ENCODE peak calls at places on chromosomes 5 and 9, in six cellular contexts. One of them, this sample, is unnamed.

GRCh38 chr5:98656106-98656795 is 117.2 kb upstream of the RGMB start:
- DNase-seq in endothelial cell: no peak
- DNase-seq in OCI-LY7: no peak
- DNase-seq in amniotic stem cell: no peak
- DNase-seq in activated CD4-positive, alpha-beta T cell treated with anti-CD3 and anti-CD28 coated beads, Interleukin-2, amount 50 U/mL, for 1 hour: no peak
- DNase-seq in GM03348: no peak
- DNase-seq in this sample: no peak

GRCh38 chr5:131640043-131640856 is 5.2 kb upstream of the RAPGEF6 start:
- DNase-seq in endothelial cell: no peak
- DNase-seq in OCI-LY7: peak
- DNase-seq in amniotic stem cell: no peak
- DNase-seq in activated CD4-positive, alpha-beta T cell treated with anti-CD3 and anti-CD28 coated beads, Interleukin-2, amount 50 U/mL, for 1 hour: peak
- DNase-seq in GM03348: no peak
- DNase-seq in this sample: no peak

GRCh38 chr5:168714046-168714445 is 134.9 kb upstream of the PANK3 start:
- DNase-seq in endothelial cell: no peak
- DNase-seq in OCI-LY7: no peak
- DNase-seq in amniotic stem cell: no peak
- DNase-seq in activated CD4-positive, alpha-beta T cell treated with anti-CD3 and anti-CD28 coated beads, Interleukin-2, amount 50 U/mL, for 1 hour: no peak
- DNase-seq in GM03348: no peak
- DNase-seq in this sample: no peak

GRCh38 chr9:72441296-72442211 is 76.5 kb upstream of the ZFAND5 start:
- DNase-seq in endothelial cell: no peak
- DNase-seq in OCI-LY7: no peak
- DNase-seq in amniotic stem cell: no peak
- DNase-seq in activated CD4-positive, alpha-beta T cell treated with anti-CD3 and anti-CD28 coated beads, Interleukin-2, amount 50 U/mL, for 1 hour: no peak
- DNase-seq in GM03348: peak
- DNase-seq in this sample: no peak

GRCh38 chr5:95327211-95327610 is 42.3 kb upstream of the MCTP1 start:
- DNase-seq in endothelial cell: no peak
- DNase-seq in OCI-LY7: no peak
- DNase-seq in amniotic stem cell: no peak
- DNase-seq in activated CD4-positive, alpha-beta T cell treated with anti-CD3 and anti-CD28 coated beads, Interleukin-2, amount 50 U/mL, for 1 hour: no peak
- DNase-seq in GM03348: no peak
- DNase-seq in this sample: no peak

GRCh38 chr9:93813687-93814560 is 141.2 kb downstream of the BARX1 start:
- DNase-seq in endothelial cell: no peak
- DNase-seq in OCI-LY7: no peak
- DNase-seq in amniotic stem cell: no peak
- DNase-seq in activated CD4-positive, alpha-beta T cell treated with anti-CD3 and anti-CD28 coated beads, Interleukin-2, amount 50 U/mL, for 1 hour: no peak
- DNase-seq in GM03348: peak
- DNase-seq in this sample: no peak

GRCh38 chr5:1016036-1016435 is 7.4 kb downstream of the NKD2 start:
- DNase-seq in endothelial cell: no peak
- DNase-seq in OCI-LY7: no peak
- DNase-seq in amniotic stem cell: no peak
- DNase-seq in activated CD4-positive, alpha-beta T cell treated with anti-CD3 and anti-CD28 coated beads, Interleukin-2, amount 50 U/mL, for 1 hour: no peak
- DNase-seq in GM03348: no peak
- DNase-seq in this sample: no peak

GRCh38 chr5:151005975-151006576 is 14.3 kb upstream of the GPX3 start:
- DNase-seq in endothelial cell: no peak
- DNase-seq in OCI-LY7: no peak
- DNase-seq in amniotic stem cell: no peak
- DNase-seq in activated CD4-positive, alpha-beta T cell treated with anti-CD3 and anti-CD28 coated beads, Interleukin-2, amount 50 U/mL, for 1 hour: no peak
- DNase-seq in GM03348: peak
- DNase-seq in this sample: peak

GRCh38 chr5:177604116-177604521 is 4.2 kb downstream of the B4GALT7 start:
- DNase-seq in endothelial cell: no peak
- DNase-seq in OCI-LY7: no peak
- DNase-seq in amniotic stem cell: no peak
- DNase-seq in activated CD4-positive, alpha-beta T cell treated with anti-CD3 and anti-CD28 coated beads, Interleukin-2, amount 50 U/mL, for 1 hour: no peak
- DNase-seq in GM03348: no peak
- DNase-seq in this sample: no peak

GRCh38 chr9:127741831-127742434 is 6.8 kb upstream of the TOR2A start:
- DNase-seq in endothelial cell: peak
- DNase-seq in OCI-LY7: no peak
- DNase-seq in amniotic stem cell: no peak
- DNase-seq in activated CD4-positive, alpha-beta T cell treated with anti-CD3 and anti-CD28 coated beads, Interleukin-2, amount 50 U/mL, for 1 hour: no peak
- DNase-seq in GM03348: peak
- DNase-seq in this sample: no peak

GRCh38 chr5:137142371-137143243 is 356.5 kb downstream of the SPOCK1 start:
- DNase-seq in endothelial cell: no peak
- DNase-seq in OCI-LY7: no peak
- DNase-seq in amniotic stem cell: peak
- DNase-seq in activated CD4-positive, alpha-beta T cell treated with anti-CD3 and anti-CD28 coated beads, Interleukin-2, amount 50 U/mL, for 1 hour: no peak
- DNase-seq in GM03348: peak
- DNase-seq in this sample: peak

GRCh38 chr5:32508806-32509805 is 64.6 kb upstream of the ZFR start:
- DNase-seq in endothelial cell: no peak
- DNase-seq in OCI-LY7: no peak
- DNase-seq in amniotic stem cell: no peak
- DNase-seq in activated CD4-positive, alpha-beta T cell treated with anti-CD3 and anti-CD28 coated beads, Interleukin-2, amount 50 U/mL, for 1 hour: no peak
- DNase-seq in GM03348: no peak
- DNase-seq in this sample: no peak

GRCh38 chr9:14389146-14389545 is 75.2 kb upstream of the NFIB start:
- DNase-seq in endothelial cell: no peak
- DNase-seq in OCI-LY7: no peak
- DNase-seq in amniotic stem cell: no peak
- DNase-seq in activated CD4-positive, alpha-beta T cell treated with anti-CD3 and anti-CD28 coated beads, Interleukin-2, amount 50 U/mL, for 1 hour: no peak
- DNase-seq in GM03348: no peak
- DNase-seq in this sample: no peak

GRCh38 chr5:53479656-53480473 is 564 bp upstream of the FST start:
- DNase-seq in endothelial cell: peak
- DNase-seq in OCI-LY7: no peak
- DNase-seq in amniotic stem cell: no peak
- DNase-seq in activated CD4-positive, alpha-beta T cell treated with anti-CD3 and anti-CD28 coated beads, Interleukin-2, amount 50 U/mL, for 1 hour: no peak
- DNase-seq in GM03348: peak
- DNase-seq in this sample: no peak

GRCh38 chr5:106525438-106525837 is 1145.3 kb downstream of the EFNA5 start:
- DNase-seq in endothelial cell: no peak
- DNase-seq in OCI-LY7: no peak
- DNase-seq in amniotic stem cell: no peak
- DNase-seq in activated CD4-positive, alpha-beta T cell treated with anti-CD3 and anti-CD28 coated beads, Interleukin-2, amount 50 U/mL, for 1 hour: no peak
- DNase-seq in GM03348: no peak
- DNase-seq in this sample: no peak

GRCh38 chr5:160339406-160340140 is 27.2 kb upstream of the CCNJL start:
- DNase-seq in endothelial cell: no peak
- DNase-seq in OCI-LY7: no peak
- DNase-seq in amniotic stem cell: no peak
- DNase-seq in activated CD4-positive, alpha-beta T cell treated with anti-CD3 and anti-CD28 coated beads, Interleukin-2, amount 50 U/mL, for 1 hour: no peak
- DNase-seq in GM03348: peak
- DNase-seq in this sample: no peak

GRCh38 chr9:129671065-129671464 is 5.6 kb downstream of the PRRX2 start:
- DNase-seq in endothelial cell: no peak
- DNase-seq in OCI-LY7: no peak
- DNase-seq in amniotic stem cell: no peak
- DNase-seq in activated CD4-positive, alpha-beta T cell treated with anti-CD3 and anti-CD28 coated beads, Interleukin-2, amount 50 U/mL, for 1 hour: no peak
- DNase-seq in GM03348: no peak
- DNase-seq in this sample: no peak

GRCh38 chr5:160438316-160439204 is 16.9 kb downstream of the PTTG1 start:
- DNase-seq in endothelial cell: peak
- DNase-seq in OCI-LY7: peak
- DNase-seq in amniotic stem cell: peak
- DNase-seq in activated CD4-positive, alpha-beta T cell treated with anti-CD3 and anti-CD28 coated beads, Interleukin-2, amount 50 U/mL, for 1 hour: peak
- DNase-seq in GM03348: peak
- DNase-seq in this sample: no peak

GRCh38 chr5:139197710-139198669 is at the start of gene SIL1:
- DNase-seq in endothelial cell: peak
- DNase-seq in OCI-LY7: peak
- DNase-seq in amniotic stem cell: peak
- DNase-seq in activated CD4-positive, alpha-beta T cell treated with anti-CD3 and anti-CD28 coated beads, Interleukin-2, amount 50 U/mL, for 1 hour: peak
- DNase-seq in GM03348: peak
- DNase-seq in this sample: peak

GRCh38 chr9:28212979-28213378 is 639.7 kb upstream of the C9orf72 start:
- DNase-seq in endothelial cell: no peak
- DNase-seq in OCI-LY7: no peak
- DNase-seq in amniotic stem cell: peak
- DNase-seq in activated CD4-positive, alpha-beta T cell treated with anti-CD3 and anti-CD28 coated beads, Interleukin-2, amount 50 U/mL, for 1 hour: no peak
- DNase-seq in GM03348: peak
- DNase-seq in this sample: peak

GRCh38 chr9:33135086-33135958 is 31.8 kb downstream of the B4GALT1 start:
- DNase-seq in endothelial cell: no peak
- DNase-seq in OCI-LY7: no peak
- DNase-seq in amniotic stem cell: no peak
- DNase-seq in activated CD4-positive, alpha-beta T cell treated with anti-CD3 and anti-CD28 coated beads, Interleukin-2, amount 50 U/mL, for 1 hour: no peak
- DNase-seq in GM03348: no peak
- DNase-seq in this sample: no peak

GRCh38 chr5:178486305-178486704 is 103.9 kb downstream of the COL23A1 start:
- DNase-seq in endothelial cell: no peak
- DNase-seq in OCI-LY7: no peak
- DNase-seq in amniotic stem cell: no peak
- DNase-seq in activated CD4-positive, alpha-beta T cell treated with anti-CD3 and anti-CD28 coated beads, Interleukin-2, amount 50 U/mL, for 1 hour: no peak
- DNase-seq in GM03348: no peak
- DNase-seq in this sample: no peak

GRCh38 chr9:126719677-126720435 is 85.0 kb upstream of the ZBTB43 start:
- DNase-seq in endothelial cell: peak
- DNase-seq in OCI-LY7: peak
- DNase-seq in amniotic stem cell: no peak
- DNase-seq in activated CD4-positive, alpha-beta T cell treated with anti-CD3 and anti-CD28 coated beads, Interleukin-2, amount 50 U/mL, for 1 hour: peak
- DNase-seq in GM03348: no peak
- DNase-seq in this sample: no peak

GRCh38 chr5:30414078-30414477 is 779.4 kb upstream of the CDH6 start:
- DNase-seq in endothelial cell: no peak
- DNase-seq in OCI-LY7: no peak
- DNase-seq in amniotic stem cell: no peak
- DNase-seq in activated CD4-positive, alpha-beta T cell treated with anti-CD3 and anti-CD28 coated beads, Interleukin-2, amount 50 U/mL, for 1 hour: no peak
- DNase-seq in GM03348: no peak
- DNase-seq in this sample: no peak

GRCh38 chr5:1959911-1960581 is 77.3 kb upstream of the IRX4 start:
- DNase-seq in endothelial cell: no peak
- DNase-seq in OCI-LY7: no peak
- DNase-seq in amniotic stem cell: no peak
- DNase-seq in activated CD4-positive, alpha-beta T cell treated with anti-CD3 and anti-CD28 coated beads, Interleukin-2, amount 50 U/mL, for 1 hour: no peak
- DNase-seq in GM03348: no peak
- DNase-seq in this sample: no peak

GRCh38 chr9:93237535-93237934 is 53.6 kb downstream of the WNK2 start:
- DNase-seq in endothelial cell: no peak
- DNase-seq in OCI-LY7: no peak
- DNase-seq in amniotic stem cell: no peak
- DNase-seq in activated CD4-positive, alpha-beta T cell treated with anti-CD3 and anti-CD28 coated beads, Interleukin-2, amount 50 U/mL, for 1 hour: no peak
- DNase-seq in GM03348: no peak
- DNase-seq in this sample: no peak

GRCh38 chr9:113922160-113922559 is 46.1 kb downstream of the ZNF618 start:
- DNase-seq in endothelial cell: no peak
- DNase-seq in OCI-LY7: no peak
- DNase-seq in amniotic stem cell: no peak
- DNase-seq in activated CD4-positive, alpha-beta T cell treated with anti-CD3 and anti-CD28 coated beads, Interleukin-2, amount 50 U/mL, for 1 hour: no peak
- DNase-seq in GM03348: no peak
- DNase-seq in this sample: no peak

GRCh38 chr5:172223901-172224873 is 30.2 kb downstream of the EFCAB9 start:
- DNase-seq in endothelial cell: no peak
- DNase-seq in OCI-LY7: no peak
- DNase-seq in amniotic stem cell: no peak
- DNase-seq in activated CD4-positive, alpha-beta T cell treated with anti-CD3 and anti-CD28 coated beads, Interleukin-2, amount 50 U/mL, for 1 hour: no peak
- DNase-seq in GM03348: no peak
- DNase-seq in this sample: no peak

This sample was measured in BJ.